ENCODE peak calls at places on chromosomes 12 and 14, in four cellular contexts. One of them, this sample, is unnamed.

GRCh38 chr14:68143341-68143807 is 323.8 kb downstream of the RAD51B start:
- DNase-seq in K562: no peak
- DNase-seq in HepG2: no peak
- DNase-seq in GM12878: no peak
- DNase-seq in this sample: no peak

GRCh38 chr14:94115631-94116030 is 5.1 kb downstream of the IFI27 start:
- DNase-seq in K562: no peak
- DNase-seq in HepG2: no peak
- DNase-seq in GM12878: no peak
- DNase-seq in this sample: no peak

GRCh38 chr12:131188131-131189050 is 234.7 kb downstream of the ADGRD1 start:
- DNase-seq in K562: no peak
- DNase-seq in HepG2: no peak
- DNase-seq in GM12878: no peak
- DNase-seq in this sample: no peak

GRCh38 chr12:6549379-6550151 is 6.3 kb downstream of the IFFO1 start:
- DNase-seq in K562: no peak
- DNase-seq in HepG2: no peak
- DNase-seq in GM12878: no peak
- DNase-seq in this sample: no peak

GRCh38 chr12:13968281-13968680 is 13.1 kb downstream of the GRIN2B start:
- DNase-seq in K562: no peak
- DNase-seq in HepG2: no peak
- DNase-seq in GM12878: no peak
- DNase-seq in this sample: no peak

GRCh38 chr12:12267801-12268200 is 957 bp upstream of the LRP6 start:
- DNase-seq in K562: peak
- DNase-seq in HepG2: no peak
- DNase-seq in GM12878: no peak
- DNase-seq in this sample: peak

GRCh38 chr14:59771577-59771976 is 99.0 kb downstream of the RTN1 start:
- DNase-seq in K562: no peak
- DNase-seq in HepG2: no peak
- DNase-seq in GM12878: no peak
- DNase-seq in this sample: no peak

GRCh38 chr12:113416091-113416754 is 6.0 kb upstream of the SDSL start:
- DNase-seq in K562: peak
- DNase-seq in HepG2: no peak
- DNase-seq in GM12878: no peak
- DNase-seq in this sample: no peak

GRCh38 chr14:73392329-73393257 is 65.8 kb downstream of the NUMB start:
- DNase-seq in K562: no peak
- DNase-seq in HepG2: no peak
- DNase-seq in GM12878: no peak
- DNase-seq in this sample: no peak
- TF ChIP-seq MYC in K562: no peak
- TF ChIP-seq MYC in HepG2: no peak
- TF ChIP-seq MYC in GM12878: no peak
- TF ChIP-seq MYC in this sample: no peak

GRCh38 chr12:47845066-47845465 is 25.4 kb upstream of the HDAC7 start:
- DNase-seq in K562: no peak
- DNase-seq in HepG2: no peak
- DNase-seq in GM12878: no peak
- DNase-seq in this sample: no peak
- TF ChIP-seq ESRRA in K562: no peak
- TF ChIP-seq ESRRA in HepG2: no peak
- TF ChIP-seq ESRRA in GM12878: no peak
- TF ChIP-seq ESRRA in this sample: no peak

GRCh38 chr14:100018054-100018453 is 47.2 kb upstream of the EVL start:
- DNase-seq in K562: no peak
- DNase-seq in HepG2: no peak
- DNase-seq in GM12878: no peak
- DNase-seq in this sample: no peak

GRCh38 chr14:100017578-100017977 is 47.6 kb upstream of the EVL start:
- DNase-seq in K562: no peak
- DNase-seq in HepG2: no peak
- DNase-seq in GM12878: no peak
- DNase-seq in this sample: no peak

GRCh38 chr14:100018482-100018881 is 46.7 kb upstream of the EVL start:
- DNase-seq in K562: no peak
- DNase-seq in HepG2: peak
- DNase-seq in GM12878: no peak
- DNase-seq in this sample: no peak

GRCh38 chr14:100020623-100021022 is 44.6 kb upstream of the EVL start:
- DNase-seq in K562: no peak
- DNase-seq in HepG2: peak
- DNase-seq in GM12878: no peak
- DNase-seq in this sample: no peak

GRCh38 chr14:100019156-100019882 is 45.9 kb upstream of the EVL start:
- DNase-seq in K562: peak
- DNase-seq in HepG2: peak
- DNase-seq in GM12878: no peak
- DNase-seq in this sample: peak
- TF ChIP-seq MYC in K562: no peak
- TF ChIP-seq MYC in HepG2: no peak
- TF ChIP-seq MYC in GM12878: no peak
- TF ChIP-seq MYC in this sample: no peak

GRCh38 chr14:95524706-95525512 is 8.5 kb upstream of the SYNE3 start:
- DNase-seq in K562: no peak
- DNase-seq in HepG2: peak
- DNase-seq in GM12878: no peak
- DNase-seq in this sample: no peak
- TF ChIP-seq ESRRA in K562: no peak
- TF ChIP-seq ESRRA in HepG2: peak
- TF ChIP-seq ESRRA in GM12878: no peak
- TF ChIP-seq ESRRA in this sample: no peak

GRCh38 chr12:69519871-69520270 is 49.7 kb downstream of the FRS2 start:
- DNase-seq in K562: no peak
- DNase-seq in HepG2: no peak
- DNase-seq in GM12878: no peak
- DNase-seq in this sample: no peak

GRCh38 chr12:69524331-69524630 is 54.1 kb downstream of the FRS2 start:
- DNase-seq in K562: no peak
- DNase-seq in HepG2: no peak
- DNase-seq in GM12878: no peak
- DNase-seq in this sample: no peak

GRCh38 chr12:69527506-69528272 is 57.5 kb downstream of the FRS2 start:
- DNase-seq in K562: no peak
- DNase-seq in HepG2: no peak
- DNase-seq in GM12878: no peak
- DNase-seq in this sample: no peak

GRCh38 chr12:69524755-69525509 is 54.7 kb downstream of the FRS2 start:
- DNase-seq in K562: no peak
- DNase-seq in HepG2: no peak
- DNase-seq in GM12878: no peak
- DNase-seq in this sample: no peak

DNA sequence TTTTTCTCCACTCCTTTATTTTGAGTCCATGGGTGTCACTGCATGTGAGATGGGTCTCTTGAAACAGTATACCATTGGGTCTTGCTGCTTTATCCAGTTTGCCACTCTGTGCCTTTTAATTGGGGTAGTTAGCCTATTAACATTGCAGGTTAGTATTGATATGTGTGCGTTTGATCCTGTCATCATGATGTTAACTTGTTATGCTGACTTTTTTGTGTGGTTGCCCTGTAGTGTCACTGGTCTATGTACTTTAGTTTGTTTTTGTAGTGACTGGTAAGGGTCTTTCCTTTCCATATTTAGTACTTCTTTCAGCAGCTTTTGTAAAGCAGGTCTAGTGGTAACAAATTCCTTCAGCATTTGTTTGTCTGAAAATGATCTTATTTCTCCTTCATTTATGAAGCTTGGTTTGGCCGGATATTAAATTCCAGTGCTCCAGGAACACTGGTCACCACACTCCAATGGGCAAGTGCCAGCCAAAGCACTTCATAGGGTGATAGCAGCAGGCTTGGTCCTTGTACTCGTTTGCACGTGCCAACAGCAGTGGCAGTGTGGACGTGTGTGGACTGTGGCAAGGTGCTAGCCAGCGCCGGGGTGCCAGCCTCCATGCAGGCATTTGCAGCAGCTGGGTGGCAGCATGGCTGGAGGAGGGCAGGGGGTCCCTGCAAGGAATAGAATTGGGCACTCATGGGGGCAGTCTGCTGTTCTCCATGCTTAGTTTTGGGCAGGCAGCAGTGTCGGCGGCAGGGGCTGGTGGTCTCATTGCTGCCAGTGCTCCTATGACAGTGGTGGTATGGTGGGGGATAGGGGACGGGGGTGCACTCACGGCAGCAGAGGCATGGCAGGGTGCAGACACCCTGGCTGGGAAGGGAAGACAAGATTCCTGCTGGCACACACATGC is 53.5 kb downstream of the FRS2 start:
- DNase-seq in K562: no peak
- DNase-seq in HepG2: no peak
- DNase-seq in GM12878: no peak
- DNase-seq in this sample: no peak
- TF ChIP-seq MYC in K562: no peak
- TF ChIP-seq MYC in HepG2: no peak
- TF ChIP-seq MYC in GM12878: no peak
- TF ChIP-seq MYC in this sample: no peak

GRCh38 chr14:100872641-100873071 is 30.9 kb downstream of the RTL1 start:
- DNase-seq in K562: no peak
- DNase-seq in HepG2: no peak
- DNase-seq in GM12878: no peak
- DNase-seq in this sample: no peak
- TF ChIP-seq ESRRA in K562: no peak
- TF ChIP-seq ESRRA in HepG2: no peak
- TF ChIP-seq ESRRA in GM12878: no peak
- TF ChIP-seq ESRRA in this sample: no peak

GRCh38 chr14:106087855-106088254 is 561.5 kb downstream of the TMEM121 start:
- DNase-seq in K562: no peak
- DNase-seq in HepG2: no peak
- DNase-seq in GM12878: no peak
- DNase-seq in this sample: no peak
- TF ChIP-seq MYC in K562: no peak
- TF ChIP-seq MYC in HepG2: no peak
- TF ChIP-seq MYC in GM12878: no peak
- TF ChIP-seq MYC in this sample: no peak

This sample was measured in A549.